ENCODE peak calls at places on chromosomes 5 and 9, in ten cellular contexts. O is CD4-positive, alpha-beta T cell; P is lung; A is fibroblast of pulmonary artery; T is H1; J is GM06990; M is heart left ventricle; C is foreskin fibroblast; Q is tibial nerve; Z is endothelial cell. K is an unnamed sample.

GRCh38 chr9:36999728-37000333 is 34.2 kb downstream of the PAX5 start:
- DNase-seq in O (no peak), P (no peak), A (no peak), T (no peak), J (peak), M (no peak), C (no peak), Q (no peak), Z (no peak), K (no peak)

GRCh38 chr5:83145882-83146331 is 68.6 kb downstream of the XRCC4 start:
- DNase-seq in O (no peak), P (no peak), A (peak), T (no peak), J (no peak), M (no peak), C (peak), Q (no peak), Z (no peak), K (no peak)

GRCh38 chr9:20228096-20228495 is 394.2 kb downstream of the MLLT3 start:
- DNase-seq in O (no peak), P (no peak), A (no peak), T (no peak), J (no peak), M (no peak), C (no peak), Q (no peak), Z (no peak), K (no peak)

GRCh38 chr5:150618588-150619281 is 21.7 kb upstream of the SYNPO start:
- DNase-seq in O (no peak), P (no peak), A (peak), T (no peak), J (no peak), M (peak), C (peak), Q (no peak), Z (no peak), K (peak)

GRCh38 chr9:129432255-129432654 is 188.6 kb downstream of the C9orf50 start:
- DNase-seq in O (no peak), P (no peak), A (no peak), T (no peak), J (no peak), M (peak), C (peak), Q (no peak), Z (no peak), K (no peak)

GRCh38 chr9:71763752-71764332 is 4.5 kb downstream of the CEMIP2 start:
- DNase-seq in O (no peak), P (no peak), A (peak), T (no peak), J (no peak), M (no peak), C (peak), Q (no peak), Z (no peak), K (no peak)

GRCh38 chr9:104775961-104776360 is 12.0 kb downstream of the NIPSNAP3B start:
- DNase-seq in O (no peak), P (no peak), A (no peak), T (no peak), J (no peak), M (no peak), C (no peak), Q (no peak), Z (no peak), K (no peak)

GRCh38 chr5:16980983-16981382 is 44.9 kb upstream of the MYO10 start:
- DNase-seq in O (no peak), P (no peak), A (no peak), T (no peak), J (no peak), M (no peak), C (peak), Q (no peak), Z (no peak), K (no peak)

GRCh38 chr9:134686896-134687295 is 45.3 kb downstream of the COL5A1 start:
- DNase-seq in O (no peak), P (no peak), A (no peak), T (no peak), J (no peak), M (no peak), C (no peak), Q (no peak), Z (no peak), K (no peak)

GRCh38 chr9:87581513-87581912 is 83.8 kb downstream of the DAPK1 start:
- DNase-seq in O (no peak), P (no peak), A (peak), T (no peak), J (no peak), M (no peak), C (peak), Q (peak), Z (no peak), K (peak)

GRCh38 chr5:90402521-90403255 is 6.9 kb downstream of the CETN3 start:
- DNase-seq in O (no peak), P (no peak), A (no peak), T (no peak), J (no peak), M (no peak), C (peak), Q (no peak), Z (no peak), K (no peak)

GRCh38 chr5:142012186-142012785 is 541 bp downstream of the GNPDA1 start:
- DNase-seq in O (peak), P (peak), A (peak), T (peak), J (no peak), M (peak), C (peak), Q (peak), Z (peak), K (peak)

GRCh38 chr5:159121061-159121460 is 21.3 kb upstream of the EBF1 start:
- DNase-seq in O (no peak), P (no peak), A (no peak), T (no peak), J (no peak), M (no peak), C (no peak), Q (no peak), Z (no peak), K (no peak)

GRCh38 chr9:35349287-35349990 is 140.5 kb upstream of the RUSC2 start:
- DNase-seq in O (no peak), P (no peak), A (no peak), T (no peak), J (no peak), M (no peak), C (peak), Q (no peak), Z (no peak), K (no peak)

GRCh38 chr5:138792181-138792808 is 39.1 kb downstream of the CTNNA1 start:
- DNase-seq in O (no peak), P (no peak), A (no peak), T (no peak), J (no peak), M (no peak), C (no peak), Q (no peak), Z (no peak), K (no peak)

GRCh38 chr9:112842555-112842954 is 48.1 kb downstream of the SLC46A2 start:
- DNase-seq in O (no peak), P (no peak), A (no peak), T (no peak), J (no peak), M (no peak), C (no peak), Q (no peak), Z (no peak), K (no peak)

GRCh38 chr5:38468202-38468656 is 88.2 kb downstream of the LIFR start:
- DNase-seq in O (no peak), P (no peak), A (peak), T (no peak), J (no peak), M (no peak), C (peak), Q (peak), Z (no peak), K (no peak)

GRCh38 chr9:70044450-70045307 is 1.0 kb downstream of the MAMDC2 start:
- DNase-seq in O (no peak), P (no peak), A (peak), T (no peak), J (no peak), M (no peak), C (peak), Q (no peak), Z (peak), K (peak)

GRCh38 chr9:107569171-107569570 is 79.6 kb upstream of the KLF4 start:
- DNase-seq in O (no peak), P (no peak), A (no peak), T (no peak), J (no peak), M (no peak), C (peak), Q (no peak), Z (no peak), K (peak)

GRCh38 chr5:143878430-143878829 is 66.5 kb downstream of the HMHB1 start:
- DNase-seq in O (no peak), P (no peak), A (no peak), T (no peak), J (no peak), M (no peak), C (no peak), Q (no peak), Z (no peak), K (no peak)
- TF ChIP-seq CTCF in O (no peak), P (no peak), A (no peak), T (no peak), J (no peak), M (no peak), C (no peak), Q (no peak), Z (no peak), K (no peak)

DNA sequence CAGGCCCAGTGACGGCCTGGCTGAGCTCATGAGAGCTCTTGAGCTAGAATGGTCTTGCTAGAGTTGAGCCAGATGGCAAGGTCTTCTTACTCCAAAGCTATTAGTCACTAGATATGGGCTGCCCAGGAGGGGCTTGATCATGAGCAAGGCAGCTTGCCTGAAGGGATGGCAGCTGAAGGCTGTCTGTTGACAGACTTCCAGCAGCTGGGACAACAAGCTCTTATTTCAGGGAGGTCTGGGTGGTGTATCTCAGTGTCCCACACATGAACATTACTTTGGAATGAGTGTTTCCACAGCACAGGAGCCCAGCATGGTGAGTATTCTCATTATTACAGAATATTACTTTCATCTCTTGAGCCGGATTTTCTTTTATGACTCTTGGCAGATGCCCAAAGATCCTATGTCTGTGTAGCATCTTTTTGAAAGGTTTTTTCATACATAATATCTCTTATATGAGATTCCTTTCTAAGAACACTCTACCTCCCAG is 414.1 kb downstream of the ARHGEF28 start:
- DNase-seq in O (no peak), P (no peak), A (peak), T (no peak), J (no peak), M (peak), C (peak), Q (no peak), Z (no peak), K (no peak)
- TF ChIP-seq CTCF in O (no peak), P (no peak), A (no peak), T (no peak), J (no peak), M (no peak), C (no peak), Q (no peak), Z (no peak), K (no peak)

DNA sequence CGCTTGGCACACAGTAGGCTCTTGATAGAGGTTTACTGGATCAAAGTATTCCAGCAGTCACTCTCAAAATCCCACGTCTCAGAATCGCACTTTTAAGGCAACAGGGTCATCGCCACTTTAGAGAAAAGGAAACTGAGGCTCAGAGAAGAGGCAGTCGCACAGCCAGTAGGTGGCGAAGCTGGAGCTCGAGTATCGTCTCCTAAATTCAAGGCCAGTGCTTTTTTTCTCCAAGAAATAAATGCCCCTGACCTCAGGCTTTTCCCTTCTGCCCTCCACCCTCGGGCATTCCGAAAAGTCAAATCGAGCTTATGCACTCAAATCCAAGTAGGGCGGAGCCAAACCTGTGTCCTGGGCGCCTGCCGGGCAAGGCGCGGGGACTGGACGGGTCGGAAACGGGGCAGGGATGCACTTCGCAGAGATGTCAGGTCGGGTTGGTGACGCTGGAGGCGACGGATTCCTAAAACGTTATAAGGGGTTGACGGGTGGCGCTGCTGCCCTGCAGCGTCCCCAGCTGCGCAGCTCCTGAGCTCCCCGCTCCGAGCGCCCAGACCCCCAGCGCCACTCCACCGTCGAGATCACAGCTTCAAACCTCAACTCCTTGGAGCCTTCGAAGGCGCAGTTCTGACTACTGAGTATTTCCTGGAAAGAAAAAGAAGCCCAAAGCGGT is 4.7 kb upstream of the FOXB2 start:
- DNase-seq in O (no peak), P (no peak), A (no peak), T (no peak), J (no peak), M (no peak), C (peak), Q (no peak), Z (peak), K (no peak)
- TF ChIP-seq CTCF in O (no peak), P (no peak), A (peak), T (peak), J (no peak), M (no peak), C (no peak), Q (no peak), Z (no peak), K (no peak)

GRCh38 chr5:42656661-42657035 is 100.0 kb upstream of the CCDC152 start:
- DNase-seq in O (no peak), P (no peak), A (peak), T (no peak), J (no peak), M (no peak), C (peak), Q (no peak), Z (no peak), K (no peak)
- TF ChIP-seq CTCF in O (no peak), P (no peak), A (peak), T (no peak), J (no peak), M (peak), C (no peak), Q (peak), Z (no peak), K (peak)

GRCh38 chr5:146703499-146703898 is 175.1 kb downstream of the PPP2R2B start:
- DNase-seq in O (no peak), P (no peak), A (no peak), T (no peak), J (no peak), M (no peak), C (no peak), Q (no peak), Z (no peak), K (no peak)
- TF ChIP-seq CTCF in O (no peak), P (no peak), A (no peak), T (no peak), J (no peak), M (no peak), C (no peak), Q (no peak), Z (no peak), K (no peak)

GRCh38 chr5:81751009-81751835 is at the start of gene SSBP2:
- DNase-seq in O (peak), P (peak), A (peak), T (peak), J (peak), M (peak), C (peak), Q (peak), Z (peak), K (peak)
- TF ChIP-seq CTCF in O (no peak), P (peak), A (no peak), T (peak), J (no peak), M (no peak), C (no peak), Q (no peak), Z (no peak), K (peak)

GRCh38 chr9:74500584-74500924 is 3.4 kb downstream of the RORB start:
- DNase-seq in O (no peak), P (no peak), A (no peak), T (no peak), J (no peak), M (peak), C (no peak), Q (no peak), Z (peak), K (peak)

GRCh38 chr9:74498616-74499095 is 1.5 kb downstream of the RORB start:
- DNase-seq in O (no peak), P (no peak), A (no peak), T (no peak), J (no peak), M (no peak), C (no peak), Q (no peak), Z (peak), K (no peak)

GRCh38 chr9:74499111-74499601 is 2.0 kb downstream of the RORB start:
- DNase-seq in O (no peak), P (no peak), A (no peak), T (no peak), J (no peak), M (peak), C (peak), Q (no peak), Z (peak), K (peak)

GRCh38 chr9:74497750-74498615 is 848 bp downstream of the RORB start:
- DNase-seq in O (no peak), P (no peak), A (peak), T (no peak), J (peak), M (peak), C (peak), Q (no peak), Z (peak), K (peak)

GRCh38 chr9:74499770-74500583 is 2.8 kb downstream of the RORB start:
- DNase-seq in O (no peak), P (no peak), A (no peak), T (no peak), J (no peak), M (peak), C (peak), Q (no peak), Z (peak), K (no peak)
- TF ChIP-seq CTCF in O (no peak), P (no peak), A (no peak), T (no peak), J (no peak), M (no peak), C (no peak), Q (no peak), Z (no peak), K (no peak)

K was measured in adrenal gland.